ENCODE peak calls at places on chromosomes 2 and 18, in six cellular contexts. X is upper lobe of left lung, C is NB4, T is astrocyte, U is dorsolateral prefrontal cortex, M is left ventricle myocardium inferior. Q is an unnamed sample.

GRCh38 chr18:26436176-26437031 is 111.9 kb downstream of the KCTD1 start:
- DNase-seq in X (peak; percentile 33), U (no peak), C (no peak), T (peak; percentile 86), M (no peak), Q (peak; percentile 93)

GRCh38 chr2:100934504-100935371 is 67.4 kb upstream of the RPL31 start:
- DNase-seq in T (peak; percentile 6), C (no peak), U (no peak), X (no peak), M (no peak), Q (no peak)

GRCh38 chr2:28978606-28979005 is 2.5 kb upstream of the TOGARAM2 start:
- DNase-seq in T (no peak), M (no peak), C (no peak), U (no peak), X (no peak), Q (no peak)

GRCh38 chr2:156445311-156446218 is 9.4 kb downstream of the GPD2 start:
- DNase-seq in M (no peak), U (no peak), C (no peak), X (no peak), T (peak; percentile 82), Q (peak; percentile 83)

GRCh38 chr2:175854149-175854548 is 147.9 kb downstream of the LNPK start:
- DNase-seq in X (no peak), T (no peak), M (no peak), U (no peak), C (peak; percentile 5), Q (no peak)

GRCh38 chr2:64404743-64405142 is 49.2 kb upstream of the LGALSL start:
- DNase-seq in C (no peak), X (no peak), U (no peak), M (peak; percentile 34), T (no peak), Q (peak; percentile 35)

GRCh38 chr2:238765590-238765989 is 82.3 kb upstream of the TWIST2 start:
- DNase-seq in T (no peak), U (no peak), X (no peak), M (no peak), C (no peak), Q (no peak)

GRCh38 chr2:72211777-72212515 is 64.3 kb upstream of the CYP26B1 start:
- DNase-seq in X (no peak), C (no peak), T (peak; percentile 95), M (no peak), U (no peak), Q (no peak)

GRCh38 chr2:239057533-239057932 is 209.6 kb downstream of the TWIST2 start:
- DNase-seq in U (no peak), X (no peak), M (no peak), T (peak; percentile 22), C (no peak), Q (peak; percentile 16)

GRCh38 chr2:233037078-233037477 is 4.6 kb downstream of the NEU2 start:
- DNase-seq in C (no peak), T (peak; percentile 41), M (no peak), U (no peak), X (no peak), Q (peak; percentile 51)

GRCh38 chr2:35803133-35803532 is 552.4 kb upstream of the CRIM1 start:
- DNase-seq in C (no peak), U (no peak), T (no peak), M (no peak), X (no peak), Q (no peak)
- TF ChIP-seq CTCF in C (no peak), U (no peak), T (no peak), M (no peak), X (no peak), Q (no peak)

GRCh38 chr2:223588251-223588650 is 13.9 kb downstream of the SCG2 start:
- DNase-seq in C (no peak), M (no peak), T (no peak), X (no peak), U (no peak), Q (no peak)
- H3K4me3 ChIP-seq in C (no peak overlapping the region), M (no peak overlapping the region), T (no peak overlapping the region), X (no peak overlapping the region), U (no peak overlapping the region), Q (no peak overlapping the region)

GRCh38 chr2:55840460-55840859 is 83.1 kb downstream of the EFEMP1 start:
- DNase-seq in X (no peak), T (no peak), C (no peak), M (no peak), U (no peak), Q (no peak)

GRCh38 chr2:55843992-55844345 is 79.6 kb downstream of the EFEMP1 start:
- DNase-seq in T (no peak), C (no peak), X (no peak), U (no peak), M (no peak), Q (no peak)

GRCh38 chr2:55842009-55842408 is 81.6 kb downstream of the EFEMP1 start:
- DNase-seq in U (no peak), M (no peak), T (peak; percentile 16), X (no peak), C (no peak), Q (no peak)

GRCh38 chr2:55846426-55846825 is 77.2 kb downstream of the EFEMP1 start:
- DNase-seq in X (no peak), C (no peak), T (no peak), M (no peak), U (no peak), Q (no peak)

GRCh38 chr2:55843096-55843991 is 80.2 kb downstream of the EFEMP1 start:
- DNase-seq in U (no peak), C (no peak), M (no peak), X (no peak), T (peak; percentile 94), Q (peak; percentile 91)
- TF ChIP-seq CTCF in U (no peak), C (no peak), M (no peak), X (no peak), T (no peak), Q (no peak)

DNA sequence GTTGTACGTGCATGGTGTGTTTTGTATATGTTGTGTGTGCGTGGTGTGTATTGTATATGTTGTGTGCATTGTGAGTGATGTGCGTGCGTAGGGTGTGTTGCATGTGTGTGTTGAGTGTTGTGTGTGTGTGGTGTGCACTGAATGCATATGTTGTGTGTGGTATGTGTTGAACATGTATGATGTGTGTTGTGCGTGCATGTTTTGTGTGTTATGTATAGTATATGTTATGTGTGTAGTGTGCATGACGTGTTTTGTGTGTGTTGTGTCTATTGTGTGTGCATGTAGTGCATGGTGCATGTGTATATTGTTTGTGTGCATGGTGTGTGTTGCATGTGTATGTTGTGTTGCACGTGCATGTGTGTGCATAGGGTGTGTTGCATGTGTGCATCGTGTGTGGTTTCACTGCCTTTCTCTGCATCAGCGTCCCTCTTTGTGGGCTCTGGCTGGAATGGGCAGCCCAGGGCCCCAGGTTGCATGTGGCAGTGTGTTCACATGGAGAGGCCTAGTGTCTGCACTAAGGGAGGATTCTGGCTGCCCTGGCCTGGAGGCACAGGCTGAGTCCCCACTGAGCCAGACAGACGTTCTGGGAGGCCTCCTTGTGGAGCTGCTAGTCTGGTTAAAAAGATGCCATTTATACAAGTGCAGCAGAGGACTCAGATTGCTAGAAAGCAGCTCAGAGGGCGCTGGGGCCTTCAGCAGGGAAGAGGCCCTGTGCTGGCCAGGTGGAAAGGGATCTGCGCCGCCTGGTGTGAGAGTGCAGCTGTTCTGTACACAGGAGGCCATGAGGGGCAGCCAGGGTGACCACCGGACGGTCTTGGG is 107.2 kb downstream of the FAM168B start:
- DNase-seq in T (no peak), C (no peak), X (no peak), M (no peak), U (no peak), Q (no peak)
- H3K4me3 ChIP-seq in T (no peak overlapping the region), C (no peak overlapping the region), X (no peak overlapping the region), M (no peak overlapping the region), U (no peak overlapping the region), Q (no peak overlapping the region)